ENCODE peak calls at places on chromosomes 12 and 14, in seven cellular contexts. H is mammary epithelial cell; C is activated T-helper 1 cell treated with anti-CD3 and anti-CD28 coated beads, Interleukin-2, amount 50 U/mL, for 16 hours; F is cardiac fibroblast; B is stromal cell of bone marrow; W is stimulated activated CD8-positive, alpha-beta memory T cell treated with anti-CD3 and anti-CD28 coated beads, Interleukin-15, amount 100 ng/mL, for 4 hours; S is left lung. V is an unnamed sample.

GRCh38 chr14:37051153-37051552 is 121.3 kb downstream of the SLC25A21 start:
- DNase-seq in F (no peak), B (no peak), W (no peak), H (peak), C (no peak), S (no peak), V (no peak)

GRCh38 chr12:104064031-104064841 is at the start of gene HCFC2:
- DNase-seq in C (peak), W (peak), H (peak), S (peak), B (peak), F (peak), V (peak)

GRCh38 chr14:60553855-60554254 is 44.9 kb downstream of the SIX6 start:
- DNase-seq in F (no peak), S (no peak), C (no peak), B (no peak), H (peak), W (no peak), V (no peak)

GRCh38 chr12:22312336-22312735 is 22.2 kb downstream of the ST8SIA1 start:
- DNase-seq in H (peak), B (peak), C (no peak), W (no peak), S (no peak), F (peak), V (no peak)

GRCh38 chr14:72975776-72976175 is 49.5 kb downstream of the DCAF4 start:
- DNase-seq in S (no peak), B (no peak), C (no peak), W (no peak), F (no peak), H (no peak), V (no peak)

GRCh38 chr14:50804181-50804721 is 26.7 kb downstream of the NIN start:
- DNase-seq in F (peak), H (no peak), S (no peak), C (no peak), B (peak), W (no peak), V (no peak)

GRCh38 chr12:61521258-61521657 is 738.9 kb upstream of the USP15 start:
- DNase-seq in S (no peak), H (no peak), F (no peak), B (no peak), W (no peak), C (no peak), V (no peak)

GRCh38 chr12:86698581-86698980 is 442.4 kb upstream of the MGAT4C start:
- DNase-seq in S (no peak), C (no peak), W (no peak), H (no peak), F (peak), B (peak), V (no peak)

GRCh38 chr12:64824500-64825142 is at the start of gene TBC1D30:
- DNase-seq in W (peak), C (no peak), F (peak), H (no peak), B (no peak), S (peak), V (no peak)

GRCh38 chr14:85566603-85567002 is 36.7 kb downstream of the FLRT2 start:
- DNase-seq in S (no peak), H (peak), W (no peak), B (peak), C (no peak), F (peak), V (no peak)

GRCh38 chr12:12705833-12706520 is 10.0 kb upstream of the GPR19 start:
- DNase-seq in H (no peak), F (no peak), S (no peak), B (no peak), W (no peak), C (peak), V (peak)

GRCh38 chr12:111359914-111360276 is 9.0 kb downstream of the PHETA1 start:
- DNase-seq in W (no peak), S (no peak), H (no peak), F (no peak), C (no peak), B (no peak), V (no peak)

GRCh38 chr12:112148031-112148513 is 22.7 kb downstream of the TRAFD1 start:
- DNase-seq in H (peak), W (no peak), C (no peak), S (no peak), F (peak), B (no peak), V (no peak)

GRCh38 chr12:31645944-31646343 is 13.5 kb upstream of the ETFBKMT start:
- DNase-seq in C (no peak), F (no peak), H (no peak), W (no peak), S (no peak), B (no peak), V (no peak)

GRCh38 chr14:64500088-64500487 is 3.5 kb downstream of the ZBTB25 start:
- DNase-seq in C (no peak), B (no peak), S (no peak), H (no peak), F (peak), W (no peak), V (no peak)

GRCh38 chr12:91111366-91112321 is at the start of gene LUM:
- DNase-seq in H (no peak), B (peak), C (no peak), S (no peak), F (peak), W (no peak), V (no peak)

GRCh38 chr12:17352164-17352563 is 737.8 kb downstream of the RERGL start:
- DNase-seq in B (no peak), F (no peak), C (no peak), W (no peak), S (no peak), H (no peak), V (no peak)

GRCh38 chr12:12180136-12180535 is 86.7 kb downstream of the LRP6 start:
- DNase-seq in S (no peak), H (no peak), C (no peak), B (no peak), W (no peak), F (peak), V (no peak)

GRCh38 chr12:4874671-4875070 is 35.0 kb upstream of the KCNA1 start:
- DNase-seq in B (no peak), S (no peak), C (no peak), F (no peak), W (no peak), H (no peak), V (no peak)

GRCh38 chr14:69260979-69261605 is 1.1 kb downstream of the GALNT16 start:
- DNase-seq in S (no peak), C (no peak), F (no peak), B (no peak), W (no peak), H (no peak), V (peak)

GRCh38 chr12:102964872-102965271 is 7.4 kb downstream of the ASCL1 start:
- DNase-seq in S (peak), C (no peak), H (no peak), W (no peak), B (no peak), F (no peak), V (no peak)

GRCh38 chr12:53207042-53207441 is at the start of gene ITGB7:
- DNase-seq in C (peak), H (no peak), F (no peak), W (no peak), B (no peak), S (no peak), V (peak)

GRCh38 chr12:132488127-132489077 is 1.5 kb upstream of the FBRSL1 start:
- DNase-seq in W (no peak), C (peak), H (no peak), S (peak), F (no peak), B (no peak), V (no peak)

GRCh38 chr14:55249423-55249822 is 21.8 kb upstream of the FBXO34 start:
- DNase-seq in H (no peak), B (peak), F (peak), C (no peak), W (no peak), S (no peak), V (no peak)

GRCh38 chr12:88726806-88727722 is 146.8 kb upstream of the KITLG start:
- DNase-seq in W (no peak), C (no peak), S (no peak), F (no peak), H (peak), B (no peak), V (no peak)

GRCh38 chr14:99574099-99574880 is 29.7 kb downstream of the CCDC85C start:
- DNase-seq in S (no peak), H (no peak), C (no peak), F (peak), W (no peak), B (no peak), V (no peak)

GRCh38 chr14:56359245-56359644 is 220.4 kb upstream of the TMEM260 start:
- DNase-seq in F (peak), C (no peak), W (no peak), S (no peak), H (no peak), B (no peak), V (no peak)

GRCh38 chr14:95456281-95456680 is 60.2 kb downstream of the SYNE3 start:
- DNase-seq in F (no peak), H (no peak), S (no peak), W (no peak), B (no peak), C (no peak), V (no peak)

GRCh38 chr12:51851408-51852097 is 3.0 kb upstream of the FIGNL2 start:
- DNase-seq in F (no peak), H (no peak), C (no peak), S (no peak), B (no peak), W (no peak), V (no peak)

GRCh38 chr12:2785017-2785416 is 9.8 kb upstream of the FKBP4 start:
- DNase-seq in F (no peak), B (no peak), S (no peak), W (no peak), C (no peak), H (no peak), V (no peak)

GRCh38 chr12:56007892-56008471 is 10.9 kb downstream of the SUOX start:
- DNase-seq in F (no peak), W (no peak), B (no peak), S (no peak), H (peak), C (no peak), V (no peak)

GRCh38 chr14:38973083-38973700 is 129.8 kb downstream of the SEC23A start:
- DNase-seq in S (no peak), B (no peak), F (no peak), W (no peak), C (no peak), H (no peak), V (no peak)

GRCh38 chr14:39419272-39419671 is 13.0 kb downstream of the FBXO33 start:
- DNase-seq in B (no peak), F (no peak), W (no peak), C (no peak), H (no peak), S (no peak), V (no peak)

GRCh38 chr12:129459886-129460285 is 443.9 kb downstream of the TMEM132D start:
- DNase-seq in C (no peak), B (no peak), F (no peak), W (no peak), H (no peak), S (no peak), V (no peak)

GRCh38 chr12:121814429-121815119 is 10.8 kb downstream of the SETD1B start:
- DNase-seq in H (no peak), C (no peak), B (no peak), F (no peak), W (no peak), S (peak), V (no peak)

GRCh38 chr12:76374395-76375020 is 26.3 kb upstream of the BBS10 start:
- DNase-seq in W (no peak), H (peak), F (no peak), B (peak), S (no peak), C (no peak), V (no peak)

GRCh38 chr14:103296007-103296406 is 38.0 kb upstream of the EIF5 start:
- DNase-seq in W (no peak), H (peak), S (no peak), B (peak), C (no peak), F (peak), V (no peak)

GRCh38 chr14:20714593-20715250 is 26.2 kb downstream of the ANG start:
- DNase-seq in C (no peak), H (peak), B (peak), W (no peak), S (peak), F (peak), V (no peak)

GRCh38 chr12:80001562-80001961 is 66.7 kb upstream of the PPP1R12A start:
- DNase-seq in F (no peak), S (no peak), W (no peak), B (no peak), H (peak), C (no peak), V (no peak)

GRCh38 chr14:41457393-41457792 is 149.3 kb upstream of the LRFN5 start:
- DNase-seq in H (no peak), F (no peak), S (no peak), C (no peak), B (no peak), W (no peak), V (no peak)